ENCODE peak calls at places on chromosomes 3 and 15, in five cellular contexts. One of them, this sample, is unnamed.
A peak's percentile ranks its signal among the peaks of the same experiment; 100 is the strongest.

GRCh38 chr15:69265347-69265955 is 33.3 kb upstream of the PAQR5 start:
- DNase-seq in mesenchymal stem cell: peak; percentile 31
- DNase-seq in tibial artery: no peak
- DNase-seq in CD8-positive, alpha-beta memory T cell: no peak
- DNase-seq in IMR-90: peak; percentile 17
- DNase-seq in this sample: no peak

GRCh38 chr3:58463181-58463941 is 28.5 kb upstream of the KCTD6 start:
- DNase-seq in CD8-positive, alpha-beta memory T cell: peak; percentile 54
- DNase-seq in mesenchymal stem cell: peak; percentile 68
- DNase-seq in tibial artery: peak; percentile 70
- DNase-seq in IMR-90: peak; percentile 85
- DNase-seq in this sample: peak; percentile 83

GRCh38 chr15:69457304-69458280 is 5.0 kb downstream of the RPLP1 start:
- DNase-seq in IMR-90: peak; percentile 34
- DNase-seq in CD8-positive, alpha-beta memory T cell: no peak
- DNase-seq in tibial artery: no peak
- DNase-seq in mesenchymal stem cell: peak; percentile 51
- DNase-seq in this sample: no peak

GRCh38 chr15:33852094-33852493 is 116.2 kb upstream of the CHRM5 start:
- DNase-seq in IMR-90: peak; percentile 17
- DNase-seq in CD8-positive, alpha-beta memory T cell: no peak
- DNase-seq in mesenchymal stem cell: no peak
- DNase-seq in tibial artery: no peak
- DNase-seq in this sample: no peak

GRCh38 chr15:56871180-56871579 is 47.3 kb upstream of the TCF12 start:
- DNase-seq in mesenchymal stem cell: peak; percentile 78
- DNase-seq in CD8-positive, alpha-beta memory T cell: no peak
- DNase-seq in IMR-90: peak; percentile 86
- DNase-seq in tibial artery: no peak
- DNase-seq in this sample: no peak

GRCh38 chr15:67885848-67886247 is 46.0 kb upstream of the RNU6-1 start:
- DNase-seq in mesenchymal stem cell: no peak
- DNase-seq in tibial artery: no peak
- DNase-seq in CD8-positive, alpha-beta memory T cell: no peak
- DNase-seq in IMR-90: no peak
- DNase-seq in this sample: no peak

GRCh38 chr3:88031543-88032148 is 27.2 kb downstream of the CGGBP1 start:
- DNase-seq in IMR-90: peak; percentile 27
- DNase-seq in CD8-positive, alpha-beta memory T cell: peak; percentile 5
- DNase-seq in mesenchymal stem cell: peak; percentile 65
- DNase-seq in tibial artery: no peak
- DNase-seq in this sample: no peak

GRCh38 chr15:70159397-70160009 is 61.8 kb upstream of the TLE3 start:
- DNase-seq in tibial artery: no peak
- DNase-seq in IMR-90: no peak
- DNase-seq in mesenchymal stem cell: no peak
- DNase-seq in CD8-positive, alpha-beta memory T cell: no peak
- DNase-seq in this sample: no peak

GRCh38 chr3:126750760-126751129 is 46.7 kb downstream of the CHCHD6 start:
- DNase-seq in mesenchymal stem cell: peak; percentile 14
- DNase-seq in IMR-90: no peak
- DNase-seq in CD8-positive, alpha-beta memory T cell: no peak
- DNase-seq in tibial artery: no peak
- DNase-seq in this sample: peak; percentile 45

GRCh38 chr3:86973440-86973839 is 17.5 kb downstream of the VGLL3 start:
- DNase-seq in CD8-positive, alpha-beta memory T cell: no peak
- DNase-seq in tibial artery: peak; percentile 44
- DNase-seq in mesenchymal stem cell: peak; percentile 86
- DNase-seq in IMR-90: peak; percentile 94
- DNase-seq in this sample: no peak

GRCh38 chr3:133394561-133395311 is 5.1 kb upstream of the BFSP2 start:
- DNase-seq in mesenchymal stem cell: no peak
- DNase-seq in IMR-90: peak; percentile 34
- DNase-seq in tibial artery: no peak
- DNase-seq in CD8-positive, alpha-beta memory T cell: no peak
- DNase-seq in this sample: no peak

GRCh38 chr3:18988619-18989229 is 159.6 kb upstream of the KCNH8 start:
- DNase-seq in tibial artery: no peak
- DNase-seq in CD8-positive, alpha-beta memory T cell: no peak
- DNase-seq in mesenchymal stem cell: peak; percentile 16
- DNase-seq in IMR-90: no peak
- DNase-seq in this sample: no peak

GRCh38 chr3:13012228-13012691 is 61.0 kb downstream of the IQSEC1 start:
- DNase-seq in tibial artery: peak; percentile 87
- DNase-seq in IMR-90: peak; percentile 44
- DNase-seq in mesenchymal stem cell: peak; percentile 67
- DNase-seq in CD8-positive, alpha-beta memory T cell: peak; percentile 44
- DNase-seq in this sample: no peak

GRCh38 chr3:34260266-34260990 is 462.0 kb downstream of the PDCD6IP start:
- DNase-seq in mesenchymal stem cell: peak; percentile 40
- DNase-seq in tibial artery: peak; percentile 47
- DNase-seq in IMR-90: peak; percentile 50
- DNase-seq in CD8-positive, alpha-beta memory T cell: no peak
- DNase-seq in this sample: peak; percentile 63

GRCh38 chr15:57541805-57542504 is 49.7 kb upstream of the MYZAP start:
- DNase-seq in mesenchymal stem cell: peak; percentile 76
- DNase-seq in CD8-positive, alpha-beta memory T cell: no peak
- DNase-seq in tibial artery: peak; percentile 85
- DNase-seq in IMR-90: peak; percentile 75
- DNase-seq in this sample: peak; percentile 80

GRCh38 chr15:62719316-62719715 is 323.2 kb upstream of the TPM1 start:
- DNase-seq in IMR-90: peak; percentile 60
- DNase-seq in CD8-positive, alpha-beta memory T cell: no peak
- DNase-seq in mesenchymal stem cell: no peak
- DNase-seq in tibial artery: no peak
- DNase-seq in this sample: no peak

GRCh38 chr15:62994975-62995730 is 47.4 kb upstream of the TPM1 start:
- DNase-seq in tibial artery: no peak
- DNase-seq in mesenchymal stem cell: no peak
- DNase-seq in CD8-positive, alpha-beta memory T cell: no peak
- DNase-seq in IMR-90: peak; percentile 60
- DNase-seq in this sample: peak; percentile 15

GRCh38 chr3:101518421-101518871 is 5.4 kb upstream of the SENP7 start:
- DNase-seq in mesenchymal stem cell: no peak
- DNase-seq in tibial artery: no peak
- DNase-seq in CD8-positive, alpha-beta memory T cell: no peak
- DNase-seq in IMR-90: peak; percentile 32
- DNase-seq in this sample: no peak

GRCh38 chr3:154151969-154152368 is 30.8 kb downstream of the ARHGEF26 start:
- DNase-seq in CD8-positive, alpha-beta memory T cell: no peak
- DNase-seq in tibial artery: no peak
- DNase-seq in IMR-90: peak; percentile 83
- DNase-seq in mesenchymal stem cell: peak; percentile 38
- DNase-seq in this sample: no peak

DNA sequence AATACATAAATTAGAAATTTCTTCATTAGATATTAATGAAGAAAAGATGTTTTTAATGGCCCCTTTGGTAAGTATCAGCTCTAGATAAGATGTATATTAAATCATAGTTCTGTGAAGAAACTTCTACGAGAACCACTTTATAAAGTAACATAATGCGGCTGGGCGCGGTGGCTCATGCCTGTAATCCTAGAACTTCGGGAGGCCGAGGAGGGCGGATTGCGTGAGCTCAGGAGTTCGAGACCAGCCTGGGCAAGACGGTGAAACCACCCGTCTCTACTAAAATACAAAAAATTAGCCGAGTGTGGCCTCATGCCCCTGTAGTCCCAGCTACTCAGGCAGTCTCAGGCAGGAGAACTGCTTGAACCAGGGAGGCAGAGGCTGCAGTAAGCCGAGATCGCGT is 2.5 kb downstream of the KPNA1 start:
- DNase-seq in IMR-90: no peak
- DNase-seq in tibial artery: no peak
- DNase-seq in mesenchymal stem cell: no peak
- DNase-seq in CD8-positive, alpha-beta memory T cell: no peak
- DNase-seq in this sample: no peak
- H3K4me3 ChIP-seq in IMR-90: no peak overlapping the region
- H3K4me3 ChIP-seq in tibial artery: no peak overlapping the region
- H3K4me3 ChIP-seq in mesenchymal stem cell: no peak overlapping the region
- H3K4me3 ChIP-seq in CD8-positive, alpha-beta memory T cell: no peak overlapping the region
- H3K4me3 ChIP-seq in this sample: no peak overlapping the region

DNA sequence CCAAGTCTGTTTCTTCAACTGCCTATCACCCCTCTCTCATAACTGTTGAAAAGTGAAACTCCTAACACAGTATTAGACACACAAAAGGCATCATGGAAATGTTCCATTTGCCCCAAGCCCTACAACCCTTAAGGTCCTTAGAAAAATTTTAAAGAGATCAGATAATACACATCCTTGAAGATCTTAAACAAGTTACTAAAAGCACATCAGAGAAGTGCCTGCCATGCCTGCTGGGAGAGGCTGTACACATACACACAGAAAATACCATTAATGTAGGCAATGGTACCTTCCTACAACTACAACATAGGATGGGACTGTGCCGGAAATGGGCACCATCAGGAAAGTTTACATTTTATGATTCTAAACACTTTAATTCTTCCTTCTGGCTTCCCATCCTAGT is 3.3 kb downstream of the ADAM10 start:
- DNase-seq in IMR-90: no peak
- DNase-seq in CD8-positive, alpha-beta memory T cell: no peak
- DNase-seq in tibial artery: no peak
- DNase-seq in mesenchymal stem cell: no peak
- DNase-seq in this sample: no peak
- H3K4me3 ChIP-seq in IMR-90: peak overlapping the region; percentile 9
- H3K4me3 ChIP-seq in CD8-positive, alpha-beta memory T cell: no peak overlapping the region
- H3K4me3 ChIP-seq in tibial artery: no peak overlapping the region
- H3K4me3 ChIP-seq in mesenchymal stem cell: peak overlapping the region; percentile 86
- H3K4me3 ChIP-seq in this sample: no peak overlapping the region

DNA sequence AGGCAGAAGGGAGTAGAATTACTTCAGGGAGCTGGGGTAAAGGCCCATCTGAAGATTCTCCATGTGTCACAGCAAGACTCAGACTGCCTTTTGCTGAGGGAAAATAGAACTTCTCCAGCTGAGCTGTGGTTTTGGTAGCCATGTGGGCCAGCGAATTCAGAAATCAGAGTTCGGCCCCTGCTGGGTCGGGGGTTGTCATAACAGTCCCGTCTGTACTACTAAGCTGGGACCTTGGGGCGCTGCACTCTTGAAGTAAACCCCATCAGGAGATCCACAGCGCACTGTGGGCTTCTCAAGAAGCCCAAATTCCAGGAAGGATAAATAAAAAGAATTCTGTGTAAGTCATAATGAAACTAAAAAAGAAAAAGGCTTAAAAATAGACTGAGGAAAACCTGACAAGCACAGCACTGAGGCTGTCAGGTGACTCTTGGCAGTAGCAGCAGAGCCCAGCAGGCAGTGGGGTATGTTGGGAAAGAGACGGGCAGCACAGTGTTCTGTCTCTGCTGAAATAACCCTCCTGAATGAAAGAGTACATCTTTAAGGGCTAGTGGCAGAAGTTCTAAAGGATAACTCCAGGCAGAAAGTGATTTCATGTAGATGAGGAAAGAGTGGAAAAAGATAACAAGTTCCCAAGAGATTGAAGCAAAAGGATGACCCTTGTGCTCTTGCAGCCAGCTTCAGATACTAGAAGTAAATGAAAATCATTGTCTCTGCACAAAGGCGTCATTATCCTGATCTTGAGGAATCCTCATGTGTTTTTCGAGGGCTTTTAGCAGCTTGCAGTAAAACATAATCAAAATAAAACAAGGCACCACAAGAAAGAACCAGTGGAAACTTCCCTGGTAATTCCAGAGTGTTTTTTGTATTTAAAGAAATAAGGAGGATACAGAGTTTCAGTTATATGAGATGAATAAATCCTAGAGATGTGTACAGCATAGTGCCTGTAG is 74.5 kb downstream of the RAB7A start:
- DNase-seq in IMR-90: no peak
- DNase-seq in tibial artery: no peak
- DNase-seq in CD8-positive, alpha-beta memory T cell: no peak
- DNase-seq in mesenchymal stem cell: no peak
- DNase-seq in this sample: no peak
- H3K4me3 ChIP-seq in IMR-90: no peak overlapping the region
- H3K4me3 ChIP-seq in tibial artery: no peak overlapping the region
- H3K4me3 ChIP-seq in CD8-positive, alpha-beta memory T cell: peak overlapping the region; percentile 14
- H3K4me3 ChIP-seq in mesenchymal stem cell: no peak overlapping the region
- H3K4me3 ChIP-seq in this sample: no peak overlapping the region

GRCh38 chr3:137110392-137110996 is 152.7 kb downstream of the IL20RB start:
- DNase-seq in IMR-90: peak; percentile 33
- DNase-seq in mesenchymal stem cell: peak; percentile 33
- DNase-seq in tibial artery: no peak
- DNase-seq in CD8-positive, alpha-beta memory T cell: no peak
- DNase-seq in this sample: no peak

GRCh38 chr3:137103739-137104138 is 146.0 kb downstream of the IL20RB start:
- DNase-seq in mesenchymal stem cell: no peak
- DNase-seq in tibial artery: no peak
- DNase-seq in IMR-90: no peak
- DNase-seq in CD8-positive, alpha-beta memory T cell: no peak
- DNase-seq in this sample: no peak

GRCh38 chr3:137100326-137100725 is 142.5 kb downstream of the IL20RB start:
- DNase-seq in CD8-positive, alpha-beta memory T cell: no peak
- DNase-seq in tibial artery: no peak
- DNase-seq in IMR-90: no peak
- DNase-seq in mesenchymal stem cell: no peak
- DNase-seq in this sample: no peak

GRCh38 chr3:137105277-137105977 is 147.6 kb downstream of the IL20RB start:
- DNase-seq in IMR-90: peak; percentile 62
- DNase-seq in tibial artery: no peak
- DNase-seq in CD8-positive, alpha-beta memory T cell: no peak
- DNase-seq in mesenchymal stem cell: peak; percentile 62
- DNase-seq in this sample: no peak
- H3K4me3 ChIP-seq in IMR-90: no peak overlapping the region
- H3K4me3 ChIP-seq in tibial artery: no peak overlapping the region
- H3K4me3 ChIP-seq in CD8-positive, alpha-beta memory T cell: no peak overlapping the region
- H3K4me3 ChIP-seq in mesenchymal stem cell: peak overlapping the region; percentile 50
- H3K4me3 ChIP-seq in this sample: no peak overlapping the region

DNA sequence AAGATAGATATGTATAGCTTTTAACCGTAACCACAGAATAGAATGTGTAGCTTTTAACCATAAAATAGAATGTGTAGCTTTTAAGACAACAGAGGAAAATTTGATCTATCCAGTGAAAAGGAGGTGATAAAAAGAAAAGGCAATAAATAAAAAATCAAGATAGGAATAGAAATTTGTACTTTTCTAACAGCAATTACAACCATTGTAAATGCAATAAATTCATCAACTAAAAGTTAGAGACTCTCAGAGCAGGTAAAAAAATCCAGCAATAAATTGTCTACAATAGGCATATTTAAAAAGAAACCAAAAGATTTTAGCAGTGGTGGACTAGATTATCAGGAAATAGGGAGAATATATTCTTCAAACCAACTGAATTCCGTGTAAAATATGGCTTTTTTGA is 63.8 kb upstream of the ABHD2 start:
- DNase-seq in mesenchymal stem cell: no peak
- DNase-seq in tibial artery: no peak
- DNase-seq in CD8-positive, alpha-beta memory T cell: no peak
- DNase-seq in IMR-90: no peak
- DNase-seq in this sample: no peak
- H3K4me3 ChIP-seq in mesenchymal stem cell: no peak overlapping the region
- H3K4me3 ChIP-seq in tibial artery: no peak overlapping the region
- H3K4me3 ChIP-seq in CD8-positive, alpha-beta memory T cell: no peak overlapping the region
- H3K4me3 ChIP-seq in IMR-90: no peak overlapping the region
- H3K4me3 ChIP-seq in this sample: no peak overlapping the region

This sample was measured in Caco-2.